ENCODE peak calls at places on chromosomes 6 and 20, in four cellular contexts. X, P, Q and B are unnamed samples.

GRCh38 chr6:43215066-43215465 is 14.2 kb downstream of the DNPH1 start:
- DNase-seq in X (no peak), P (no peak), Q (no peak), B (no peak)

GRCh38 chr6:32967151-32968091 is 973 bp upstream of the BRD2 start:
- DNase-seq in X (peak), P (no peak), Q (no peak), B (peak)

GRCh38 chr6:110250058-110250457 is 69.8 kb downstream of the CDC40 start:
- DNase-seq in X (no peak), P (no peak), Q (no peak), B (no peak)

GRCh38 chr20:4802522-4802921 is 80.8 kb downstream of the PRND start:
- DNase-seq in X (no peak), P (no peak), Q (no peak), B (no peak)

GRCh38 chr6:16548121-16548520 is 213.1 kb downstream of the ATXN1 start:
- DNase-seq in X (no peak), P (peak), Q (no peak), B (no peak)

GRCh38 chr6:111844921-111845320 is 28.3 kb downstream of the FYN start:
- DNase-seq in X (peak), P (no peak), Q (no peak), B (peak)

GRCh38 chr6:134267917-134268361 is 50.0 kb downstream of the SGK1 start:
- DNase-seq in X (peak), P (no peak), Q (peak), B (peak)

GRCh38 chr6:87808005-87808757 is 106.1 kb upstream of the AKIRIN2 start:
- DNase-seq in X (no peak), P (no peak), Q (no peak), B (no peak)

GRCh38 chr20:59933296-59933848 is at the start of gene SYCP2:
- DNase-seq in X (peak), P (no peak), Q (no peak), B (no peak)

GRCh38 chr6:97674802-97675201 is 391.8 kb upstream of the MMS22L start:
- DNase-seq in X (no peak), P (peak), Q (no peak), B (no peak)

GRCh38 chr6:1554881-1555569 is 54.7 kb upstream of the FOXC1 start:
- DNase-seq in X (peak), P (no peak), Q (no peak), B (peak)

GRCh38 chr6:91653954-91654843 is 1067.3 kb upstream of the MAP3K7 start:
- DNase-seq in X (peak), P (no peak), Q (no peak), B (peak)

GRCh38 chr6:162497371-162497770 is 230.2 kb downstream of the PRKN start:
- DNase-seq in X (peak), P (no peak), Q (no peak), B (no peak)

GRCh38 chr6:139409026-139409425 is 34.6 kb upstream of the CITED2 start:
- DNase-seq in X (no peak), P (no peak), Q (no peak), B (no peak)

GRCh38 chr6:128743974-128744765 is 138.8 kb upstream of the LAMA2 start:
- DNase-seq in X (no peak), P (no peak), Q (no peak), B (peak)

GRCh38 chr20:38158701-38159325 is 6.3 kb downstream of the TGM2 start:
- DNase-seq in X (no peak), P (no peak), Q (no peak), B (no peak)

GRCh38 chr20:31587545-31588389 is 17.3 kb upstream of the ID1 start:
- DNase-seq in X (no peak), P (no peak), Q (no peak), B (peak)

GRCh38 chr20:15613530-15613929 is 959.7 kb downstream of the KIF16B start:
- DNase-seq in X (no peak), P (no peak), Q (no peak), B (no peak)

GRCh38 chr6:97195117-97195516 is 87.9 kb downstream of the MMS22L start:
- DNase-seq in X (no peak), P (no peak), Q (no peak), B (no peak)

GRCh38 chr6:161836643-161837448 is 563.0 kb upstream of the AGPAT4 start:
- DNase-seq in X (peak), P (no peak), Q (no peak), B (no peak)

GRCh38 chr6:84536914-84537638 is 227.3 kb downstream of the TBX18 start:
- DNase-seq in X (no peak), P (no peak), Q (no peak), B (no peak)

GRCh38 chr20:42779216-42779615 is 410.5 kb downstream of the PTPRT start:
- DNase-seq in X (no peak), P (no peak), Q (no peak), B (no peak)

GRCh38 chr6:122620902-122621301 is 10.7 kb downstream of the PKIB start:
- DNase-seq in X (no peak), P (no peak), Q (no peak), B (no peak)

GRCh38 chr20:54100563-54100962 is 30.2 kb upstream of the BCAS1 start:
- DNase-seq in X (no peak), P (no peak), Q (no peak), B (no peak)

GRCh38 chr6:27970444-27970843 is 13.4 kb downstream of the OR2B6 start:
- DNase-seq in X (no peak), P (no peak), Q (no peak), B (no peak)

GRCh38 chr6:17473554-17473953 is 80.2 kb downstream of the CAP2 start:
- DNase-seq in X (no peak), P (no peak), Q (no peak), B (no peak)

GRCh38 chr6:169689247-169689646 is 12.6 kb downstream of the WDR27 start:
- DNase-seq in X (no peak), P (peak), Q (no peak), B (no peak)

GRCh38 chr20:22341508-22341907 is 242.9 kb downstream of the FOXA2 start:
- DNase-seq in X (no peak), P (no peak), Q (no peak), B (no peak)

GRCh38 chr20:49770634-49771033 is 42.0 kb upstream of the SLC9A8 start:
- DNase-seq in X (no peak), P (no peak), Q (no peak), B (no peak)
- H3K27ac ChIP-seq in X (no peak), P (no peak), Q (no peak), B (no peak)

DNA sequence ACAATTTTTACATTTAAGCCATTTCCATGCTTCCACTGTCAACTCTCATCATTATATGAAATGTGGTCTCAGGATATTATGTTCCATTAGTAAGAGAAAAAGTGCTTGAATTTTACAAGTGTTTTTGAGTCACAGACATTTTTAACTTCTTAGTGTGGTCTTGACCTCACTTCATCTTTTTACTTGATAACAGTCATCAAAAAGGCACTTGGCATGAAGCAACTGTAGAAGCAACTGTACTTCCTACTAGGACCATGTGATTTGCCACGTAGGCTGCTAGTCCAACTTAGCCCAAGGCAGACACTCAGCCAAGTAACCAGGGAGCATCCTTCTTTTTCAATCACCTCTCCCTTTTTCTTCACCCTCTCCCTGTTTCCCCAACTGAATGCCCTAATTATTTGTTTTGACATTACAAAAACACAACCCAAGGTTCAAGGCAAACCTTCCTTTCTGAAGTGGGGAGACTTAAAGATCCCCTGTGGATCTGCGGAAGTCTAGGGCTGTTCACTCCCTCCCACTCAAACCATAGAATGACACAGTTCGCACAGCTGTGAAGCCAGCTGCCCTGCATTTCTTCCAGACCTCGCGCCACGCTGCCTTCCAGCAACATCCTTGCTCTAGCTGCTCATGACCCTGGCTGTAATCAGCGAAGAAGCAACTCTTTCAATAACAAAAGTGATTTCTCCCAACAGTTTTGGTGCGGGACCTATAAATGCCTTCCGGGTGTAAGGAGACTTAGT is 45.0 kb downstream of the PHACTR1 start:
- DNase-seq in X (no peak), P (no peak), Q (no peak), B (no peak)
- H3K27ac ChIP-seq in X (no peak), P (no peak), Q (no peak), B (no peak)

DNA sequence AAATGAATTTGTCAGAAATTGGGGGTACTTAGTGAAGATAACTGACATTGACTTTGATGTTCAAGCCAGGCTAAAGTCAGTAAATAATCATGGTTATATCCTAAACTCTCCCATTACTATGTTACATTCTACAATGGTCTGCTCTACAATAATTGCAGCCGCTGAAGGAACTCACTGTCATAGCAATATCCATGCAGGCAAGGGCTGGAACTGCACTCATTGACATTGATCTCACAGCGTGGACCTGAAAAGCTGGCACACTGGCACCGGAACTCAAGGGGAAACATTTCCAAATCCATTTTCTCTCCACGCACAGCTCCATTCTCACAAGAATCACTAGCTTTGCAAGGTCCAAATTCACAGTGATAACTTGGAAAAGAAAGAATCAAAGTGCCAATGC is 702.7 kb downstream of the EYS start:
- DNase-seq in X (no peak), P (no peak), Q (no peak), B (no peak)
- H3K27ac ChIP-seq in X (no peak), P (no peak), Q (no peak), B (no peak)

GRCh38 chr20:5973172-5973571 is 22.7 kb downstream of the MCM8 start:
- DNase-seq in X (no peak), P (no peak), Q (no peak), B (no peak)

GRCh38 chr20:5970381-5970780 is 19.9 kb downstream of the MCM8 start:
- DNase-seq in X (no peak), P (no peak), Q (no peak), B (no peak)

GRCh38 chr20:5973971-5974370 is 23.5 kb downstream of the MCM8 start:
- DNase-seq in X (no peak), P (no peak), Q (no peak), B (no peak)

GRCh38 chr20:5969348-5969935 is 19.0 kb downstream of the MCM8 start:
- DNase-seq in X (no peak), P (no peak), Q (peak), B (peak)

DNA sequence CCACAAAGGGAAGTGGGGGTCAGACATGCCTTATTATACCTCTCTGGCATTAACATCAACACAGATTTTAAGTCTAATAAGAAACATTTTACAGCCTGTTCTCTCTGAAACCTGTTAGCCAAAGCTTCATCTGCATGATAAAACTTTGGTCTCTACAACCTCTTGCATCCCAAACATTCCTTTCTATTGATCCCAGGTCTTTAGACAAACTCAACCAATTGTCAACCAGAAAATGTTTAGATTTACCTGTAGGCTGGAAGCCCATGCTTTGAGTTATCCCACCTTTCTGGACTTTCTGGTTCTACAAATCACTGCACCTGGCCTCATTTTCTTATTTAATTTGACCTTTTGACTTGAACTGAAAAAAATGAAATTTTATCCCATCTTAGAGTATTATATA is 20.8 kb downstream of the MCM8 start:
- DNase-seq in X (no peak), P (no peak), Q (no peak), B (no peak)
- H3K27ac ChIP-seq in X (no peak), P (no peak), Q (no peak), B (no peak)